ENCODE peak calls at places on chromosomes 1 and 21, in nine cellular contexts. I is endothelial cell of umbilical vein; A is PC-3; Y is skeletal muscle cell; E is uterus; Z is activated CD8-positive, alpha-beta memory T cell treated with anti-CD3 and anti-CD28 coated beads for 1 hour; C is T1000; B is fibroblast of mammary gland; H is HEK293T. M is an unnamed sample.

GRCh38 chr1:94538243-94538827 is 3.2 kb downstream of the F3 start:
- DNase-seq in C (no peak), A (no peak), E (no peak), B (no peak), H (no peak), I (no peak), Y (no peak), Z (no peak), M (no peak)

GRCh38 chr1:13539683-13540082 is 25.9 kb upstream of the LRRC38 start:
- DNase-seq in H (no peak), Z (no peak), C (no peak), B (no peak), I (no peak), A (no peak), Y (no peak), E (no peak), M (no peak)

GRCh38 chr1:111399792-111400610 is 27.5 kb downstream of the OVGP1 start:
- DNase-seq in E (peak; percentile 37), Y (no peak), H (peak; percentile 58), Z (no peak), B (peak; percentile 65), I (peak; percentile 46), A (peak; percentile 78), C (peak; percentile 29), M (peak; percentile 32)

GRCh38 chr1:67307251-67308060 is at the start of gene IL12RB2:
- DNase-seq in E (no peak), I (no peak), C (no peak), Y (no peak), A (no peak), H (peak; percentile 30), Z (peak; percentile 3), B (no peak), M (no peak)

GRCh38 chr1:197224160-197224559 is 43.9 kb upstream of the CRB1 start:
- DNase-seq in H (no peak), Z (no peak), E (no peak), B (no peak), Y (no peak), C (no peak), A (peak; percentile 51), I (no peak), M (no peak)

GRCh38 chr1:195604287-195604686 is 1004.0 kb downstream of the KCNT2 start:
- DNase-seq in I (no peak), Z (no peak), A (peak; percentile 72), E (no peak), H (no peak), Y (peak; percentile 64), B (peak; percentile 89), C (no peak), M (no peak)

GRCh38 chr1:239112536-239112935 is 273.8 kb upstream of the CHRM3 start:
- DNase-seq in A (no peak), B (no peak), I (no peak), Y (no peak), E (no peak), Z (no peak), C (no peak), H (no peak), M (no peak)

GRCh38 chr1:100430368-100430767 is 78.1 kb downstream of the CDC14A start:
- DNase-seq in I (peak; percentile 34), H (no peak), Z (no peak), E (no peak), A (peak; percentile 34), Y (no peak), B (no peak), C (no peak), M (no peak)

GRCh38 chr1:86069757-86070145 is 86.8 kb downstream of the COL24A1 start:
- DNase-seq in I (no peak), A (no peak), Y (no peak), H (no peak), Z (no peak), E (no peak), B (peak; percentile 41), C (no peak), M (no peak)

GRCh38 chr1:228337711-228338520 is 68.7 kb downstream of the TRIM11 start:
- DNase-seq in Y (no peak), H (no peak), A (no peak), I (no peak), C (no peak), B (no peak), Z (no peak), E (peak; percentile 8), M (peak; percentile 56)

GRCh38 chr1:33169290-33170055 is 12.4 kb downstream of the TRIM62 start:
- DNase-seq in Y (no peak), E (no peak), Z (no peak), H (no peak), A (no peak), B (no peak), C (no peak), I (no peak), M (no peak)

GRCh38 chr1:152328801-152329391 is 3.9 kb upstream of the FLG start:
- DNase-seq in Z (no peak), I (no peak), E (no peak), C (no peak), H (no peak), B (no peak), Y (no peak), A (no peak), M (no peak)

GRCh38 chr1:178262101-178262500 is 168.2 kb downstream of the RASAL2 start:
- DNase-seq in A (peak; percentile 6), Y (no peak), I (peak; percentile 82), B (peak; percentile 63), H (peak; percentile 29), E (no peak), C (no peak), Z (no peak), M (no peak)

GRCh38 chr1:25118554-25118953 is 113.7 kb downstream of the SYF2 start:
- DNase-seq in I (no peak), A (no peak), H (no peak), Z (no peak), Y (no peak), B (no peak), E (no peak), C (no peak), M (no peak)

GRCh38 chr21:46662765-46663500 is 27.5 kb downstream of the PRMT2 start:
- DNase-seq in B (no peak), Y (no peak), E (no peak), Z (no peak), I (no peak), H (no peak), C (no peak), A (no peak), M (no peak)

GRCh38 chr1:46411601-46412341 is 17.7 kb downstream of the FAAH start:
- DNase-seq in E (no peak), I (no peak), Y (no peak), A (no peak), B (no peak), C (no peak), Z (no peak), H (peak; percentile 45), M (no peak)

GRCh38 chr1:110436635-110437034 is 14.3 kb upstream of the PROK1 start:
- DNase-seq in Z (no peak), B (no peak), C (no peak), Y (no peak), A (no peak), E (no peak), H (peak; percentile 67), I (no peak), M (no peak)

GRCh38 chr1:9235123-9235513 is 544 bp downstream of the H6PD start:
- DNase-seq in I (peak; percentile 48), B (peak; percentile 72), H (peak; percentile 54), Z (no peak), C (no peak), Y (no peak), E (no peak), A (peak; percentile 31), M (peak; percentile 54)

GRCh38 chr21:45285266-45285931 is 2.3 kb downstream of the POFUT2 start:
- DNase-seq in C (no peak), I (no peak), H (no peak), Z (no peak), Y (no peak), B (no peak), A (no peak), E (peak; percentile 10), M (no peak)

GRCh38 chr1:27598288-27598687 is 5.7 kb downstream of the AHDC1 start:
- DNase-seq in A (no peak), C (no peak), H (no peak), E (peak; percentile 71), I (no peak), B (no peak), Z (no peak), Y (no peak), M (peak; percentile 79)

GRCh38 chr1:164803366-164803765 is 244.4 kb downstream of the PBX1 start:
- DNase-seq in E (no peak), I (no peak), B (peak; percentile 53), Z (no peak), A (no peak), C (no peak), Y (peak; percentile 79), H (no peak), M (no peak)

GRCh38 chr1:165296205-165296604 is 60.3 kb downstream of the LMX1A start:
- DNase-seq in H (no peak), Z (no peak), A (no peak), Y (no peak), I (no peak), B (no peak), C (no peak), E (no peak), M (no peak)

GRCh38 chr1:30049748-30050147 is 673.6 kb downstream of the MATN1 start:
- DNase-seq in Y (no peak), A (no peak), B (no peak), H (no peak), E (no peak), Z (no peak), I (no peak), C (no peak), M (no peak)

GRCh38 chr1:112706505-112707216 is at the start of gene RHOC:
- DNase-seq in A (peak; percentile 76), I (no peak), Z (no peak), C (no peak), H (peak; percentile 81), E (peak; percentile 68), B (peak; percentile 38), Y (no peak), M (peak; percentile 81)

GRCh38 chr1:201764166-201764565 is 64.8 kb upstream of the IPO9 start:
- DNase-seq in E (no peak), H (no peak), B (no peak), Y (no peak), A (no peak), Z (no peak), I (no peak), C (no peak), M (no peak)

M was measured in heart left ventricle.